ENCODE peak calls at places on chromosomes 16 and 17, in four cellular contexts. Y is upper lobe of left lung, O is K562, P is SK-N-SH. N is an unnamed sample.
A peak's percentile ranks its signal among the peaks of the same experiment; 100 is the strongest.

GRCh38 chr17:81135503-81136283 is 29.6 kb upstream of the PVALEF start:
- DNase-seq in O (no peak), P (no peak), Y (peak; percentile 74), N (no peak)

GRCh38 chr17:38554430-38555350 is 51.1 kb downstream of the SRCIN1 start:
- DNase-seq in Y (no peak), O (no peak), P (no peak), N (no peak)

GRCh38 chr16:85209526-85210121 is 97.4 kb upstream of the CIBAR2 start:
- DNase-seq in Y (peak; percentile 80), P (no peak), O (no peak), N (no peak)

GRCh38 chr17:74262601-74263000 is 11.4 kb upstream of the DNAI2 start:
- DNase-seq in O (no peak), Y (no peak), P (no peak), N (no peak)

GRCh38 chr17:3925684-3926537 is 9.6 kb upstream of the P2RX1 start:
- DNase-seq in O (no peak), P (no peak), Y (no peak), N (no peak)

GRCh38 chr17:65324977-65325376 is 187.8 kb downstream of the RGS9 start:
- DNase-seq in Y (no peak), O (no peak), P (no peak), N (peak; percentile 68)

GRCh38 chr16:84501077-84501735 is 3.3 kb downstream of the MEAK7 start:
- DNase-seq in O (no peak), P (no peak), Y (no peak), N (peak; percentile 59)

GRCh38 chr16:64830653-64831052 is 291.2 kb downstream of the CDH11 start:
- DNase-seq in P (no peak), O (no peak), Y (no peak), N (no peak)

GRCh38 chr17:79974786-79975497 is 60.7 kb downstream of the TBC1D16 start:
- DNase-seq in P (peak; percentile 35), Y (no peak), O (peak; percentile 70), N (peak; percentile 72)

GRCh38 chr16:86041807-86042206 is 142.8 kb downstream of the IRF8 start:
- DNase-seq in O (no peak), Y (no peak), P (no peak), N (no peak)

GRCh38 chr17:7081341-7082062 is 1.5 kb upstream of the CLEC10A start:
- DNase-seq in Y (no peak), P (no peak), O (no peak), N (no peak)

GRCh38 chr16:85201566-85201965 is 89.3 kb upstream of the CIBAR2 start:
- DNase-seq in O (no peak), P (no peak), Y (no peak), N (no peak)

GRCh38 chr17:77437017-77437416 is 296.2 kb downstream of the SEC14L1 start:
- DNase-seq in Y (peak; percentile 50), O (no peak), P (peak; percentile 71), N (no peak)

GRCh38 chr17:7774037-7774659 is 56.6 kb downstream of the DNAH2 start:
- DNase-seq in O (peak; percentile 10), P (no peak), Y (no peak), N (no peak)

GRCh38 chr16:67730326-67730725 is 11.2 kb upstream of the GFOD2 start:
- DNase-seq in O (no peak), Y (no peak), P (no peak), N (no peak)
- H3K36me3 ChIP-seq in O (peaks cover 67% of the 10 kb centered on the region), Y (peaks cover 78% of the 10 kb centered on the region), P (no peaks in the 10 kb centered on the region), N (peaks cover 73% of the 10 kb centered on the region)

GRCh38 chr17:63928172-63928666 is 3.9 kb downstream of the CD79B start:
- DNase-seq in P (peak; percentile 9), Y (no peak), O (no peak), N (no peak)

GRCh38 chr17:63928966-63929695 is 3.0 kb downstream of the CD79B start:
- DNase-seq in Y (no peak), P (peak; percentile 21), O (no peak), N (no peak)

GRCh38 chr17:63927464-63928171 is 4.5 kb downstream of the CD79B start:
- DNase-seq in P (peak; percentile 15), O (no peak), Y (no peak), N (no peak)

GRCh38 chr17:63926164-63926563 is 6.0 kb downstream of the CD79B start:
- DNase-seq in O (no peak), P (no peak), Y (no peak), N (no peak)

GRCh38 chr17:63925615-63926014 is 6.5 kb downstream of the CD79B start:
- DNase-seq in P (peak; percentile 25), O (no peak), Y (no peak), N (no peak)
- TF ChIP-seq EP300 in P (no peak), O (no peak), Y (no peak), N (no peak)

DNA sequence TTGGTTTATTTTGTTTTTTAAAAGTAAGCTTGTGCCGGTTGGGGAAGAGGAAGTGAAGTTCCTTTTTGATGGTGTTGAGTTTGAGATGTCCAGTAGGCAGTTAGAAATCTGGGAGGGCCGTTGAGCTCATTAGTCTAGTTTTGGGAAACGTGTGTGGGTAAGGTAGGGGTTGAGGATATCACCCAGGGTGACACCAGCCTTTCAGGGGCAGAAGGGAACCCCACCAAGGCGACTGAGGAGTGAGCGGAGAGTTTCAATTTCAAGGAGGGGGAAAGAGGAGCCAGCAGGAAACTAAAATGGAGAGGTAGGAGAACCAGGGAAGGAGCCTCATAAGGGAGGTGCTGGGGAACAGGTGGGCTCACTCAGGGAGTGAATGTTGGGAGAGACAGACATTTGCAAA is 22.7 kb downstream of the HAPSTR1 start:
- DNase-seq in Y (no peak), O (no peak), P (no peak), N (no peak)
- H3K36me3 ChIP-seq in Y (peaks cover 48% of the 10 kb centered on the region), O (peaks cover 99% of the 10 kb centered on the region), P (peaks cover 50% of the 10 kb centered on the region), N (peaks cover 19% of the 10 kb centered on the region)

DNA sequence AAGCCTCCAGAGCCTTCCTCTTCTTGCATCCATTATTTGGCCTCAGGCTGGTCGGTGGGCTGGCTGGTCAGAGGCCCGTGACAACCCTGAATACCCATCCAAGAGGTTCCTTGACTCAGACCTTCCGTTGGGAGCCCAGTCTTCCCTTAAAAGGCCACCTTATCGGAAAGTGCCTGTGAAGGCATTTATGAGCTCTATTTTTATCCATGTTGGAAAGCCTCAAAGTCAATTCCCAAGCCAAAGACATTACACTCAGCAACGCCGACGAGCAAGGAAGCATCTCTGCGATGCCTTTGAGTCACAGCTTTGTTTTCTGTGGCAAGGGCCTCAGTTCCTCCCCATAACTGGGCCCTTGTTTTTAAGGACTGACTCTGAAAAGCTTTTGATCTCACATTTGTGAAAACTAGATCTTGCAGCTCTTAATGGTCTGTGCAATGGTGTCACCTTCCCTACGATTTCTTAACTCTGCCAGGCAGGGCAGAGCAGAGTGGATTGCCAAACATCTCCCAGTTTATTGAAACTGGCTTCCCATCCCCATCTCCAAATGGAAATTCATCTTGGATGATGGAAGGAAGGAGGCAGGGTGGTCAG is 13.3 kb upstream of the SPOP start:
- DNase-seq in Y (no peak), O (no peak), P (no peak), N (peak; percentile 29)
- TF ChIP-seq EP300 in Y (no peak), O (no peak), P (no peak), N (no peak)

GRCh38 chr16:70512456-70512855 is 10.9 kb downstream of the COG4 start:
- DNase-seq in O (no peak), P (no peak), Y (no peak), N (peak; percentile 38)
- H3K36me3 ChIP-seq in O (peaks cover 86% of the 10 kb centered on the region), P (peaks cover 59% of the 10 kb centered on the region), Y (peaks cover 100% of the 10 kb centered on the region), N (peaks cover 95% of the 10 kb centered on the region)

N was measured in suprapubic skin.